ENCODE peak calls at places on chromosomes 7 and 10, in six cellular contexts. X is astrocyte of the spinal cord, U is endodermal cell, K is choroid plexus epithelial cell, R is IMR-90, G is tibial artery. O is an unnamed sample.

GRCh38 chr10:79196470-79197461 is 128.0 kb downstream of the ZMIZ1 start:
- DNase-seq in K (peak; percentile 64), U (peak; percentile 96), X (no peak), R (peak; percentile 47), G (peak; percentile 60), O (no peak)

GRCh38 chr7:98802088-98802780 is 67.6 kb downstream of the TMEM130 start:
- DNase-seq in X (peak; percentile 15), U (peak; percentile 64), R (peak; percentile 19), K (no peak), G (peak; percentile 55), O (peak; percentile 68)

GRCh38 chr7:92034116-92034515 is 93.5 kb downstream of the AKAP9 start:
- DNase-seq in U (no peak), G (no peak), X (no peak), R (peak; percentile 50), K (no peak), O (peak; percentile 70)

GRCh38 chr7:104933433-104934074 is 80.5 kb upstream of the KMT2E start:
- DNase-seq in K (no peak), U (no peak), G (no peak), R (no peak), X (no peak), O (no peak)

GRCh38 chr7:37369904-37370303 is 78.8 kb downstream of the ELMO1 start:
- DNase-seq in U (peak; percentile 56), G (no peak), K (no peak), X (no peak), R (no peak), O (no peak)

GRCh38 chr7:143068446-143068845 is 16.3 kb downstream of the OR6V1 start:
- DNase-seq in K (peak; percentile 14), X (peak; percentile 2), R (no peak), U (no peak), G (no peak), O (no peak)

GRCh38 chr7:157461805-157462771 is 125.3 kb downstream of the DNAJB6 start:
- DNase-seq in U (no peak), K (no peak), R (no peak), X (no peak), G (peak; percentile 19), O (no peak)

GRCh38 chr10:114246679-114247305 is 7.7 kb downstream of the VWA2 start:
- DNase-seq in U (no peak), X (no peak), G (no peak), K (no peak), R (no peak), O (no peak)

GRCh38 chr7:110347091-110347490 is 743.8 kb upstream of the LRRN3 start:
- DNase-seq in X (no peak), U (no peak), K (no peak), G (no peak), R (peak; percentile 51), O (no peak)

GRCh38 chr10:13349776-13350274 is 1.7 kb upstream of the SEPHS1 start:
- DNase-seq in K (peak; percentile 66), U (peak; percentile 96), R (peak; percentile 54), X (peak; percentile 64), G (peak; percentile 55), O (peak; percentile 46)

DNA sequence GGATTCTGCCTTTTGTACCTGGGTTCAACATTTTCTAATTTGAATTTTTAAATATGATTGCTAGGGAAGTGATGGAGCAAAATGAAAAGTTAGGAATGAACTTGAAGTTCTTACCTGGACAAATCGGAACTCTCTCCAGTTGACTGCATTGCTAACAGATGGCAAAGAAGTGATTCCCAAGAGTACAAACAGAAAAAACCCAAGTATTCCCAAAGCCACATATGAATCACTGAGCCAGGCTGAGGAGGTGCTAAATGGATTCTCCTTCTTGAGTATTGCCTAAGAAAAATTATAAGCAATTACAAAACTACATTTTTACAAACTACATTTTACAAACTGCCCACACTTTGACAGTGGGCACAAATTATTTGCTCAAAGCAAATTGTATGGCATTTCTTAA is 25.9 kb downstream of the STEAP4 start:
- DNase-seq in X (no peak), K (no peak), G (no peak), U (no peak), R (no peak), O (no peak)
- TF ChIP-seq CTCF in X (no peak), K (no peak), G (no peak), U (no peak), R (no peak), O (no peak)

DNA sequence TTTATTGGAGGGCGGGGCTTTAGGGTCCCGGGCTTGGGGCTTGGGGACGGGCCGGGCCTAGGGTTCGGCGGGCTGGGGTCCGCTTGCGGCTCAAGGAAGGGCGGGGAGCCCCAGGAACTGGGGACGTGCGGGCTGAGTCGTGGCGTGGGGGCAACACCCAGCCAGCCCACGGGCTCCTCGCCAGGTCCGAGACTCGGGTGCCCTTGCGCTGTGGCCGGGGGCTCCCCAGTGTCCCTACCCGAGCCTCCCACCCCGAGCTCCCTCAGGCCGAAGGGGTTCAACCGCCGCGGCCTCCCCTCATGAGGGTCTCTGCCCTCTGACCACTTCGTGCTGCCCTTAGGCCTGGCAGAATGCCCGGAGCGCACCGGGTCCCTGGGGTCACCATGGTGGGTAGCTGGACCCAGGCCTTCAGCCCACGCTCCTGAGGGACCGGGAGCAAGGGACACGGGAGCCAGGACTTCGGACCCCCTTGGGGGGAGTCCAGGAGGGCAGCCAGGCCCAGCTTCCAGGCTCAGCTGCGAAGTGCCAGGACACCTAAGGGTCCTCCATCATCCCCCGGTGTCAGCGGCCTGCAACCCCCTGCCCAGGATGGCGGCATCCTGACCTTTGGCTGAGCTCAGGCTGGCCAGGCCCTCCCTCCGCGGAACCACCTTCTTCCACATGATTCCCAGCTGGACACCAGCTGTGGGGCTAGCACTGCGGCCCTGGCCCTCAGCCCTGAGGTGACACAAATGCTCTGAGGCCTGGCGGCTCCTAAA is 522 bp upstream of the FUOM start:
- DNase-seq in R (no peak), K (no peak), X (no peak), U (no peak), G (no peak), O (peak; percentile 43)
- H3K4me3 ChIP-seq in R (no peak overlapping the region), K (no peak overlapping the region), X (no peak overlapping the region), U (no peak overlapping the region), G (peak overlapping the region; percentile 74), O (no peak overlapping the region)

DNA sequence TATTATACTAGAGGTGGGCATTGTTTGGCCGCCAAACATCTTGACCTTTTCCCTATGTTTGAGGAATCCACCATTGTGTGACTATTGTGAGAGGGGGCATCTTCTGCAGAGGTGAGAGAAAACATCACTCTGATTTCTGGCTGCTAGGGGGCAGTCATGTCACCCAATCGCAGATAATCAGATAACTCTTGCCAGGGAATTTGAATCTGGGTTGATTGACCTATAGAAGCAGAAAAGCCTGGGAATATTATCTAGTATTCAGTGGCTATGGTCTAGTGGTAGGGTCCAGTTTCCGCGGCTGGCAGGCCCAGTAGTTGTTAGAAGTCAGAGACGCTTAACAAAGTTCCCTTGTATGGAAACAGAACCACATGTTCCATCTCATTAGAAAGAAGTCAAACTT is 808.5 kb downstream of the PHTF2 start:
- DNase-seq in U (peak; percentile 76), R (no peak), X (no peak), K (peak; percentile 10), G (no peak), O (no peak)
- TF ChIP-seq CTCF in U (peak; percentile 73), R (no peak), X (peak; percentile 38), K (peak; percentile 43), G (no peak), O (no peak)

DNA sequence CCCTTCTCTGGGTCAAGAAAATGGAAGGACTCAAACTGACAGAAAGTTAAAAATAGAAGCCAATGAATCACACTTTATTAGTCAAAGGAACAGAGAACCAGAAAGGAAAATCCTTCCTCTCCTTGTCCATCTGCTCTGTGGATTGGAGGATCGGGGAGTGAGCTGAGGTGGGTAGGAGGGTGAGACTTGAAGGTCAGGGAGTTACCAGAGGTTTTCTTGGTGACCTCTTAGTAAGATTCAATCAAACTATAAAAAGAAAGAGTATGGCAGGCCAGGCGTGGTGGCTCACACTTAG is 12.2 kb downstream of the TLX1 start:
- DNase-seq in K (no peak), U (no peak), R (no peak), G (no peak), X (no peak), O (no peak)
- H3K4me3 ChIP-seq in K (no peak overlapping the region), U (no peak overlapping the region), R (no peak overlapping the region), G (no peak overlapping the region), X (no peak overlapping the region), O (no peak overlapping the region)

O was measured in AG10803.